ENCODE peak calls at places on chromosomes 6 and 20, in four cellular contexts. F is stomach, R is Caco-2, J is left lung. N is an unnamed sample.

GRCh38 chr6:138692978-138693909 is 80.3 kb upstream of the CCDC28A start:
- DNase-seq in F (peak; percentile 82), R (peak; percentile 85), J (peak; percentile 94), N (peak; percentile 79)

GRCh38 chr6:90537723-90538407 is 49.0 kb downstream of the MAP3K7 start:
- DNase-seq in F (no peak), R (no peak), J (no peak), N (no peak)

GRCh38 chr20:9408422-9409300 is 105.7 kb upstream of the LAMP5 start:
- DNase-seq in F (no peak), R (no peak), J (no peak), N (no peak)

GRCh38 chr20:31605902-31606677 is 1.0 kb downstream of the ID1 start:
- DNase-seq in F (peak; percentile 35), R (peak; percentile 66), J (peak; percentile 85), N (peak; percentile 30)

GRCh38 chr20:8670900-8671229 is 398.0 kb upstream of the PLCB4 start:
- DNase-seq in F (no peak), R (no peak), J (no peak), N (no peak)

GRCh38 chr20:3710703-3711417 is 1.5 kb downstream of the SIGLEC1 start:
- DNase-seq in F (peak; percentile 74), R (peak; percentile 87), J (peak; percentile 93), N (peak; percentile 71)

GRCh38 chr20:59221049-59221748 is 57.6 kb downstream of the ZNF831 start:
- DNase-seq in F (no peak), R (peak; percentile 31), J (no peak), N (no peak)

GRCh38 chr20:62461157-62461556 is 14.6 kb downstream of the GATA5 start:
- DNase-seq in F (peak; percentile 88), R (no peak), J (no peak), N (peak; percentile 88)

GRCh38 chr6:25788305-25788922 is 33.9 kb downstream of the SLC17A4 start:
- DNase-seq in F (peak; percentile 69), R (peak; percentile 77), J (peak; percentile 15), N (peak; percentile 47)

GRCh38 chr20:13101701-13102100 is 92.9 kb downstream of the SPTLC3 start:
- DNase-seq in F (no peak), R (no peak), J (no peak), N (no peak)

GRCh38 chr6:37351027-37351426 is 2.8 kb upstream of the RNF8 start:
- DNase-seq in F (no peak), R (no peak), J (no peak), N (no peak)

GRCh38 chr20:23625236-23625964 is 12.4 kb downstream of the CST3 start:
- DNase-seq in F (no peak), R (no peak), J (no peak), N (no peak)

GRCh38 chr6:125918681-125919566 is 37.6 kb upstream of the HINT3 start:
- DNase-seq in F (peak; percentile 52), R (peak; percentile 73), J (no peak), N (peak; percentile 52)

GRCh38 chr6:56528412-56528841 is 114.3 kb downstream of the DST start:
- DNase-seq in F (no peak), R (no peak), J (no peak), N (no peak)

GRCh38 chr6:408599-409102 is 17.1 kb downstream of the IRF4 start:
- DNase-seq in F (no peak), R (peak; percentile 29), J (no peak), N (peak; percentile 30)

GRCh38 chr20:33372993-33373441 is 28.3 kb downstream of the CDK5RAP1 start:
- DNase-seq in F (no peak), R (no peak), J (no peak), N (peak; percentile 88)

GRCh38 chr6:81894286-81894685 is 141.8 kb upstream of the TENT5A start:
- DNase-seq in F (no peak), R (no peak), J (no peak), N (no peak)

GRCh38 chr20:61371501-61372150 is 119.6 kb downstream of the CDH4 start:
- DNase-seq in F (no peak), R (no peak), J (no peak), N (no peak)

GRCh38 chr6:131594074-131594473 is 21.0 kb downstream of the ARG1 start:
- DNase-seq in F (no peak), R (no peak), J (no peak), N (no peak)
- H3K36me3 ChIP-seq in F (peaks cover 100% of the 10 kb centered on the region), R (no peaks in the 10 kb centered on the region), J (no peaks in the 10 kb centered on the region), N (peaks cover 75% of the 10 kb centered on the region)

DNA sequence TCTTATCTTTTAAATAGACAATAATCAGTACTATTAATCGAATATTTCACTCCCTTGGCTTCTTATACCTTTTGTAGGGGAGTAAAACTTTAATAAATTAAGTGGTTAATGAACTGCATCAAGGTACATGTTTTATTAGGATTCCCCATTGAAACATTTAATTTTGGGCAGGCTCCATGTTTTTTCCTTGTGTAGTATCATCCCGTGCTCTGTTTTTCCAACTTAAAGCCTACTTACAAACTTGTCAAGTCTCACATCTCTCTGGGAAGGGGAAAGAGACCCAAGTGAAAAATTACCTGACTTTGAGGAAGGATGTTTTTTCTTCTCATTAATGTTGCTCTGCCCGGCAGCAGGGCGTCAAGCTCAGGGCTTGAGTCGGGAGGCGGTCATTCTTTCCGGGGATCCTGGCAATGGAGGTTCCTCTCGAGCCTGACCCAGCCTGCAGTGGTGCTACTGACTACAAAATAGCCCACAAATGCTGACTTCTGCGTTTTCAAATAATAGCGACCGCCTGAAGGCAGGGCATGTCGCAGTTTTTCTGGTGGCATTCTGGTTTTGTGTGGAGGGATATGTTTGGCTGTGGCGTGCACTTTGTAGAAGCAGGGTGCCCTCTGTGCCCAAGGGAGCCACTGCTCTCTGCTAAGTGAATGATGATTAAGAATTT is 2.4 kb downstream of the DSP start:
- DNase-seq in F (no peak), R (no peak), J (no peak), N (peak; percentile 48)
- H3K4me3 ChIP-seq in F (peak overlapping the region; percentile 81), R (peak overlapping the region; percentile 95), J (peak overlapping the region; percentile 63), N (peak overlapping the region; percentile 13)

GRCh38 chr6:14787677-14788076 is 458.2 kb upstream of the JARID2 start:
- DNase-seq in F (no peak), R (no peak), J (no peak), N (no peak)
- TF ChIP-seq CTCF in F (no peak), R (no peak), J (no peak), N (no peak)

GRCh38 chr20:49945701-49946477 is 9.7 kb downstream of the RNF114 start:
- DNase-seq in F (no peak), R (peak; percentile 51), J (no peak), N (no peak)
- H3K36me3 ChIP-seq in F (peaks cover 92% of the 10 kb centered on the region), R (peaks cover 28% of the 10 kb centered on the region), J (no peaks in the 10 kb centered on the region), N (peaks cover 66% of the 10 kb centered on the region)

GRCh38 chr20:36306557-36307411 is 645 bp downstream of the DLGAP4 start:
- DNase-seq in F (peak; percentile 24), R (no peak), J (no peak), N (no peak)

GRCh38 chr20:36307412-36308317 is 1.5 kb downstream of the DLGAP4 start:
- DNase-seq in F (peak; percentile 16), R (no peak), J (no peak), N (no peak)

GRCh38 chr20:36304786-36305495 is 1.2 kb upstream of the DLGAP4 start:
- DNase-seq in F (peak; percentile 11), R (no peak), J (no peak), N (no peak)

GRCh38 chr20:36303831-36304230 is 2.3 kb upstream of the DLGAP4 start:
- DNase-seq in F (peak; percentile 5), R (no peak), J (no peak), N (no peak)

DNA sequence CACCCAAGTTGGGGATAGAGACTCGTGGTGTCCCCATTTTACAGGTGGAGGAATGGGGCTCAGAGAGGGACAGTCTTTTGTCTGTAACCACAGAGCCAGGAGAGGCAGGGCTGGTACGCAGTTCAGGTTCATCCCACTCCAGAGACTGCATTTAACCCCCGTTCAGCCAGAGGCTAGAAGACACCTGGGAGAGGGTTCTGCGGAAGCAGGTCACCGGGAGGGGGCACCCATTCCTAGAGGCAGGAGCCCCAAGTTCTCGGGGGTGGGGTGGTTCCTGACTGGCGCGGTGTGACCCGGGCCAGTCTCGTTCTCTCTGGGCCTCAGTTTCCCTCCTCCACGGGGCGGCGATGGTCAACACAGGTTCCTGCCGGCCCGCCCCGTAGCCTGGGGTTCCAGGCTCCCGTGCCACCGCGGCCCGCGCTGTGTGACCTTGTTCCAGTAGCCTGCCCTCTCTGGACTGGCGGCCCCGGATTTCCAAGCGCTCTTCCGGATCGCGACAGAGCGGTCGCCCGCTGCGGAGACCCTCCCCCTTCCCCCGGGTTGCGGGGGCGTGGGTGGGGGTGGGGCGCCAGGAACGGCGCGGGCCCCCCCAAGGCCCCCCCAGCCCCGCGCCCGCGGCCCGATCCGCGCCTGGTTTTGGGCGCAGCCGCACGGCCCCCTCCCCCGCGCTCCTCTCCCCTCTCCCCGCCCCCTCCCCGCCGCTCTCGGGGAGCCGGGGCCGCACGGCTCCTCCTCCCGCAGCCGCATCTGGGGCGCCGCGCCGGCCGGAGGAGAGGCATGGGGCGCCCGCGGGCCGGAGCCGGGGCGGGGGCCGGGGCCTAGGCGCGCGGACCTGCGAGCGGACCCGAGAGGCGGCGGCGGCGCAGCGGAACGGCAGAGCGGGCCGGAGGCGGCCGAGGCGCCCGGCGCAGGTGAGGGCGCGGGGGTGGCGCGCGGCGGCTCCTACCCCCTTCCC is at the start of gene DLGAP4:
- DNase-seq in F (peak; percentile 17), R (no peak), J (no peak), N (no peak)
- H3K4me3 ChIP-seq in F (peak within 1 kb of the TSS; percentile 49), R (no peak within 1 kb of the TSS), J (no peak within 1 kb of the TSS), N (no peak within 1 kb of the TSS)

DNA sequence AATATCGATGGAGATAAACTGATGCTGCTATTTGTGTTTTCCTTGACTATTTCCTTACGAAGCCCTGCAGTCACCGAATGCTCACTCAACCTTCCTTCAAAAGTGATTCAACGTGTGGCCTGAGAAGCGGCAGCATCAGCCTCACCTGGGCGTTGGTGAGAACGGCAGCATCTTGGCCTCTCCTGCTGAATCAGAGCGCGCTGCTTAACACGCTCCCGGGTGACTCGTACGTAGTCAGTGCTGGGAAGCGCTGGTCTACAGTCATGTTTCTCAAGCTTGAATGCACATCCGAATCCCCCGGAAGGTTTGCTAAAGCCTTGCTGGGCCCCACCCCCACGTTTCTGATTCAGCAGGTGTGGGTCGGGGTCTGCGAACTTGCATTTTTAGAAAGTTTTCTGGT is 214.1 kb upstream of the RREB1 start:
- DNase-seq in F (no peak), R (no peak), J (no peak), N (no peak)
- TF ChIP-seq CTCF in F (no peak), R (no peak), J (no peak), N (no peak)

GRCh38 chr6:112173401-112173800 is 81.0 kb downstream of the LAMA4 start:
- DNase-seq in F (no peak), R (no peak), J (no peak), N (no peak)
- H3K36me3 ChIP-seq in F (peaks cover 84% of the 10 kb centered on the region), R (no peaks in the 10 kb centered on the region), J (no peaks in the 10 kb centered on the region), N (no peaks in the 10 kb centered on the region)

GRCh38 chr20:47574616-47575401 is 73.1 kb downstream of the NCOA3 start:
- DNase-seq in F (no peak), R (no peak), J (no peak), N (no peak)
- H3K4me3 ChIP-seq in F (no peak overlapping the region), R (no peak overlapping the region), J (no peak overlapping the region), N (no peak overlapping the region)

GRCh38 chr6:79470728-79471127 is 66.5 kb downstream of the LCA5 start:
- DNase-seq in F (no peak), R (no peak), J (no peak), N (no peak)
- TF ChIP-seq CTCF in F (no peak), R (no peak), J (no peak), N (no peak)